ENCODE peak calls at places on chromosomes 1 and 21, in nine cellular contexts. One of them, this sample, is unnamed.

GRCh38 chr1:186514367-186514766 is 53.5 kb upstream of the PDC start:
- DNase-seq in K562: no peak
- DNase-seq in adrenal gland: no peak
- DNase-seq in endothelial cell of umbilical vein: no peak
- DNase-seq in IMR-90: no peak
- DNase-seq in transverse colon: no peak
- DNase-seq in ovary: no peak
- DNase-seq in A549: no peak
- DNase-seq in uterus: no peak
- DNase-seq in this sample: no peak

GRCh38 chr1:201713093-201713810 is 115.7 kb upstream of the IPO9 start:
- DNase-seq in K562: no peak
- DNase-seq in adrenal gland: peak; percentile 99
- DNase-seq in endothelial cell of umbilical vein: peak; percentile 94
- DNase-seq in IMR-90: peak; percentile 99
- DNase-seq in transverse colon: peak; percentile 88
- DNase-seq in ovary: peak; percentile 88
- DNase-seq in A549: peak; percentile 95
- DNase-seq in uterus: peak; percentile 97
- DNase-seq in this sample: peak; percentile 44

GRCh38 chr1:183622884-183623785 is 12.4 kb downstream of the ARPC5 start:
- DNase-seq in K562: peak; percentile 58
- DNase-seq in adrenal gland: peak; percentile 54
- DNase-seq in endothelial cell of umbilical vein: peak; percentile 56
- DNase-seq in IMR-90: peak; percentile 78
- DNase-seq in transverse colon: peak; percentile 61
- DNase-seq in ovary: peak; percentile 51
- DNase-seq in A549: peak; percentile 43
- DNase-seq in uterus: no peak
- DNase-seq in this sample: peak; percentile 43

GRCh38 chr1:86542626-86543025 is 4.3 kb upstream of the CLCA4 start:
- DNase-seq in K562: no peak
- DNase-seq in adrenal gland: no peak
- DNase-seq in endothelial cell of umbilical vein: peak; percentile 42
- DNase-seq in IMR-90: no peak
- DNase-seq in transverse colon: no peak
- DNase-seq in ovary: no peak
- DNase-seq in A549: no peak
- DNase-seq in uterus: no peak
- DNase-seq in this sample: no peak

GRCh38 chr1:225763815-225764548 is 13.6 kb upstream of the SRP9 start:
- DNase-seq in K562: no peak
- DNase-seq in adrenal gland: peak; percentile 82
- DNase-seq in endothelial cell of umbilical vein: peak; percentile 88
- DNase-seq in IMR-90: peak; percentile 54
- DNase-seq in transverse colon: no peak
- DNase-seq in ovary: peak; percentile 40
- DNase-seq in A549: no peak
- DNase-seq in uterus: no peak
- DNase-seq in this sample: no peak

GRCh38 chr1:14140800-14141526 is 441.0 kb downstream of the PRDM2 start:
- DNase-seq in K562: no peak
- DNase-seq in adrenal gland: no peak
- DNase-seq in endothelial cell of umbilical vein: no peak
- DNase-seq in IMR-90: no peak
- DNase-seq in transverse colon: no peak
- DNase-seq in ovary: peak; percentile 80
- DNase-seq in A549: no peak
- DNase-seq in uterus: peak; percentile 29
- DNase-seq in this sample: no peak

GRCh38 chr1:10283318-10283984 is 73.1 kb downstream of the KIF1B start:
- DNase-seq in K562: peak; percentile 24
- DNase-seq in adrenal gland: no peak
- DNase-seq in endothelial cell of umbilical vein: no peak
- DNase-seq in IMR-90: no peak
- DNase-seq in transverse colon: no peak
- DNase-seq in ovary: no peak
- DNase-seq in A549: no peak
- DNase-seq in uterus: no peak
- DNase-seq in this sample: no peak

GRCh38 chr1:100141192-100141591 is 8.2 kb downstream of the TRMT13 start:
- DNase-seq in K562: no peak
- DNase-seq in adrenal gland: no peak
- DNase-seq in endothelial cell of umbilical vein: no peak
- DNase-seq in IMR-90: no peak
- DNase-seq in transverse colon: no peak
- DNase-seq in ovary: no peak
- DNase-seq in A549: no peak
- DNase-seq in uterus: no peak
- DNase-seq in this sample: peak; percentile 55

GRCh38 chr1:1217621-1218523 is 3.9 kb upstream of the TNFRSF4 start:
- DNase-seq in K562: no peak
- DNase-seq in adrenal gland: no peak
- DNase-seq in endothelial cell of umbilical vein: peak; percentile 44
- DNase-seq in IMR-90: no peak
- DNase-seq in transverse colon: no peak
- DNase-seq in ovary: no peak
- DNase-seq in A549: peak; percentile 15
- DNase-seq in uterus: no peak
- DNase-seq in this sample: no peak

GRCh38 chr21:33940164-33940563 is 24.6 kb upstream of the ATP5PO start:
- DNase-seq in K562: no peak
- DNase-seq in adrenal gland: no peak
- DNase-seq in endothelial cell of umbilical vein: no peak
- DNase-seq in IMR-90: peak; percentile 79
- DNase-seq in transverse colon: no peak
- DNase-seq in ovary: no peak
- DNase-seq in A549: no peak
- DNase-seq in uterus: no peak
- DNase-seq in this sample: no peak

GRCh38 chr1:53066941-53067738 is 5.1 kb downstream of the PODN start:
- DNase-seq in K562: no peak
- DNase-seq in adrenal gland: no peak
- DNase-seq in endothelial cell of umbilical vein: no peak
- DNase-seq in IMR-90: no peak
- DNase-seq in transverse colon: no peak
- DNase-seq in ovary: peak; percentile 38
- DNase-seq in A549: no peak
- DNase-seq in uterus: peak; percentile 25
- DNase-seq in this sample: no peak

GRCh38 chr1:204289280-204289679 is 70.4 kb downstream of the PLEKHA6 start:
- DNase-seq in K562: no peak
- DNase-seq in adrenal gland: no peak
- DNase-seq in endothelial cell of umbilical vein: no peak
- DNase-seq in IMR-90: no peak
- DNase-seq in transverse colon: no peak
- DNase-seq in ovary: no peak
- DNase-seq in A549: no peak
- DNase-seq in uterus: no peak
- DNase-seq in this sample: no peak

GRCh38 chr1:221022331-221022730 is 143.1 kb downstream of the HLX start:
- DNase-seq in K562: no peak
- DNase-seq in adrenal gland: no peak
- DNase-seq in endothelial cell of umbilical vein: no peak
- DNase-seq in IMR-90: no peak
- DNase-seq in transverse colon: no peak
- DNase-seq in ovary: no peak
- DNase-seq in A549: no peak
- DNase-seq in uterus: no peak
- DNase-seq in this sample: no peak

GRCh38 chr1:32470991-32471694 is 6.3 kb downstream of the ZBTB8B start:
- DNase-seq in K562: peak; percentile 77
- DNase-seq in adrenal gland: no peak
- DNase-seq in endothelial cell of umbilical vein: no peak
- DNase-seq in IMR-90: no peak
- DNase-seq in transverse colon: no peak
- DNase-seq in ovary: no peak
- DNase-seq in A549: no peak
- DNase-seq in uterus: no peak
- DNase-seq in this sample: no peak

GRCh38 chr1:157269656-157270375 is 131.6 kb upstream of the ETV3 start:
- DNase-seq in K562: no peak
- DNase-seq in adrenal gland: no peak
- DNase-seq in endothelial cell of umbilical vein: no peak
- DNase-seq in IMR-90: no peak
- DNase-seq in transverse colon: no peak
- DNase-seq in ovary: no peak
- DNase-seq in A549: no peak
- DNase-seq in uterus: no peak
- DNase-seq in this sample: peak; percentile 51

GRCh38 chr1:54557956-54558355 is 9.9 kb downstream of the ACOT11 start:
- DNase-seq in K562: no peak
- DNase-seq in adrenal gland: no peak
- DNase-seq in endothelial cell of umbilical vein: peak; percentile 30
- DNase-seq in IMR-90: peak; percentile 36
- DNase-seq in transverse colon: no peak
- DNase-seq in ovary: no peak
- DNase-seq in A549: no peak
- DNase-seq in uterus: no peak
- DNase-seq in this sample: no peak

GRCh38 chr1:39369568-39369967 is 121.9 kb upstream of the BMP8A start:
- DNase-seq in K562: no peak
- DNase-seq in adrenal gland: no peak
- DNase-seq in endothelial cell of umbilical vein: no peak
- DNase-seq in IMR-90: no peak
- DNase-seq in transverse colon: no peak
- DNase-seq in ovary: no peak
- DNase-seq in A549: no peak
- DNase-seq in uterus: no peak
- DNase-seq in this sample: no peak

GRCh38 chr1:119787776-119788175 is 19.1 kb upstream of the HMGCS2 start:
- DNase-seq in K562: no peak
- DNase-seq in adrenal gland: no peak
- DNase-seq in endothelial cell of umbilical vein: no peak
- DNase-seq in IMR-90: peak; percentile 63
- DNase-seq in transverse colon: no peak
- DNase-seq in ovary: no peak
- DNase-seq in A549: no peak
- DNase-seq in uterus: no peak
- DNase-seq in this sample: no peak

GRCh38 chr1:71047635-71048607 is at the start of gene PTGER3:
- DNase-seq in K562: peak; percentile 89
- DNase-seq in adrenal gland: peak; percentile 61
- DNase-seq in endothelial cell of umbilical vein: peak; percentile 7
- DNase-seq in IMR-90: no peak
- DNase-seq in transverse colon: peak; percentile 81
- DNase-seq in ovary: peak; percentile 56
- DNase-seq in A549: no peak
- DNase-seq in uterus: peak; percentile 93
- DNase-seq in this sample: peak; percentile 79

GRCh38 chr21:45338326-45339017 is 50.8 kb upstream of the POFUT2 start:
- DNase-seq in K562: no peak
- DNase-seq in adrenal gland: no peak
- DNase-seq in endothelial cell of umbilical vein: no peak
- DNase-seq in IMR-90: no peak
- DNase-seq in transverse colon: no peak
- DNase-seq in ovary: peak; percentile 29
- DNase-seq in A549: no peak
- DNase-seq in uterus: no peak
- DNase-seq in this sample: peak; percentile 49

GRCh38 chr1:187563191-187563590 is 734.4 kb downstream of the PLA2G4A start:
- DNase-seq in K562: no peak
- DNase-seq in adrenal gland: no peak
- DNase-seq in endothelial cell of umbilical vein: no peak
- DNase-seq in IMR-90: no peak
- DNase-seq in transverse colon: no peak
- DNase-seq in ovary: no peak
- DNase-seq in A549: no peak
- DNase-seq in uterus: no peak
- DNase-seq in this sample: no peak

GRCh38 chr1:119159096-119159495 is 18.6 kb upstream of the WARS2 start:
- DNase-seq in K562: no peak
- DNase-seq in adrenal gland: no peak
- DNase-seq in endothelial cell of umbilical vein: peak; percentile 17
- DNase-seq in IMR-90: peak; percentile 81
- DNase-seq in transverse colon: no peak
- DNase-seq in ovary: no peak
- DNase-seq in A549: no peak
- DNase-seq in uterus: no peak
- DNase-seq in this sample: no peak

GRCh38 chr1:163535807-163536206 is 214.1 kb downstream of the NUF2 start:
- DNase-seq in K562: no peak
- DNase-seq in adrenal gland: no peak
- DNase-seq in endothelial cell of umbilical vein: peak; percentile 30
- DNase-seq in IMR-90: peak; percentile 5
- DNase-seq in transverse colon: no peak
- DNase-seq in ovary: no peak
- DNase-seq in A549: no peak
- DNase-seq in uterus: no peak
- DNase-seq in this sample: no peak

GRCh38 chr1:167209044-167209443 is 11.6 kb upstream of the POU2F1 start:
- DNase-seq in K562: no peak
- DNase-seq in adrenal gland: no peak
- DNase-seq in endothelial cell of umbilical vein: no peak
- DNase-seq in IMR-90: no peak
- DNase-seq in transverse colon: no peak
- DNase-seq in ovary: no peak
- DNase-seq in A549: no peak
- DNase-seq in uterus: no peak
- DNase-seq in this sample: no peak
- H3K4me1 ChIP-seq in K562: peaks cover 2% of the 10 kb centered on the region
- H3K4me1 ChIP-seq in adrenal gland: no peaks in the 10 kb centered on the region
- H3K4me1 ChIP-seq in endothelial cell of umbilical vein: no peaks in the 10 kb centered on the region
- H3K4me1 ChIP-seq in IMR-90: no peaks in the 10 kb centered on the region
- H3K4me1 ChIP-seq in transverse colon: no peaks in the 10 kb centered on the region
- H3K4me1 ChIP-seq in ovary: no peaks in the 10 kb centered on the region
- H3K4me1 ChIP-seq in A549: peaks cover 2% of the 10 kb centered on the region
- H3K4me1 ChIP-seq in uterus: no peaks in the 10 kb centered on the region
- H3K4me1 ChIP-seq in this sample: no peaks in the 10 kb centered on the region

GRCh38 chr1:244989813-244990212 is 125.5 kb upstream of the HNRNPU start:
- DNase-seq in K562: no peak
- DNase-seq in adrenal gland: no peak
- DNase-seq in endothelial cell of umbilical vein: peak; percentile 35
- DNase-seq in IMR-90: peak; percentile 69
- DNase-seq in transverse colon: no peak
- DNase-seq in ovary: no peak
- DNase-seq in A549: no peak
- DNase-seq in uterus: no peak
- DNase-seq in this sample: no peak
- TF ChIP-seq POLR2A in K562: no peak
- TF ChIP-seq POLR2A in adrenal gland: no peak
- TF ChIP-seq POLR2A in endothelial cell of umbilical vein: no peak
- TF ChIP-seq POLR2A in IMR-90: no peak
- TF ChIP-seq POLR2A in transverse colon: no peak
- TF ChIP-seq POLR2A in ovary: no peak
- TF ChIP-seq POLR2A in A549: no peak
- TF ChIP-seq POLR2A in uterus: no peak
- TF ChIP-seq POLR2A in this sample: no peak

GRCh38 chr1:43947890-43948437 is 1.2 kb downstream of the IPO13 start:
- DNase-seq in K562: no peak
- DNase-seq in adrenal gland: peak; percentile 27
- DNase-seq in endothelial cell of umbilical vein: peak; percentile 15
- DNase-seq in IMR-90: no peak
- DNase-seq in transverse colon: no peak
- DNase-seq in ovary: no peak
- DNase-seq in A549: no peak
- DNase-seq in uterus: no peak
- DNase-seq in this sample: no peak
- H3K27ac ChIP-seq in K562: no peak overlapping the region
- H3K27ac ChIP-seq in adrenal gland: no peak overlapping the region
- H3K27ac ChIP-seq in endothelial cell of umbilical vein: no peak overlapping the region
- H3K27ac ChIP-seq in IMR-90: no peak overlapping the region
- H3K27ac ChIP-seq in transverse colon: no peak overlapping the region
- H3K27ac ChIP-seq in ovary: no peak overlapping the region
- H3K27ac ChIP-seq in A549: peak overlapping the region; percentile 94
- H3K27ac ChIP-seq in uterus: no peak overlapping the region
- H3K27ac ChIP-seq in this sample: peak overlapping the region; percentile 96

GRCh38 chr1:40411294-40411693 is 37.8 kb downstream of the SMAP2 start:
- DNase-seq in K562: no peak
- DNase-seq in adrenal gland: no peak
- DNase-seq in endothelial cell of umbilical vein: no peak
- DNase-seq in IMR-90: no peak
- DNase-seq in transverse colon: no peak
- DNase-seq in ovary: no peak
- DNase-seq in A549: no peak
- DNase-seq in uterus: no peak
- DNase-seq in this sample: no peak
- H3K4me1 ChIP-seq in K562: no peaks in the 10 kb centered on the region
- H3K4me1 ChIP-seq in adrenal gland: no peaks in the 10 kb centered on the region
- H3K4me1 ChIP-seq in endothelial cell of umbilical vein: no peaks in the 10 kb centered on the region
- H3K4me1 ChIP-seq in IMR-90: peaks cover 2% of the 10 kb centered on the region
- H3K4me1 ChIP-seq in transverse colon: no peaks in the 10 kb centered on the region
- H3K4me1 ChIP-seq in ovary: no peaks in the 10 kb centered on the region
- H3K4me1 ChIP-seq in A549: no peaks in the 10 kb centered on the region
- H3K4me1 ChIP-seq in uterus: no peaks in the 10 kb centered on the region
- H3K4me1 ChIP-seq in this sample: no peaks in the 10 kb centered on the region

This sample was measured in Peyer's patch.